ENCODE peak calls at places on chromosomes 4 and X, in nine cellular contexts. One of them, this sample, is unnamed.

GRCh38 chrX:2501246-2502102 is 698 bp upstream of the DHRSX start:
- DNase-seq in sigmoid colon: no peak
- DNase-seq in activated CD8-positive, alpha-beta T cell treated with anti-CD3 and anti-CD28 coated beads for 36 hours: no peak
- DNase-seq in IMR-90: no peak
- DNase-seq in dorsolateral prefrontal cortex: no peak
- DNase-seq in epithelial cell of esophagus: no peak
- DNase-seq in hepatocyte: no peak
- DNase-seq in tibial artery: no peak
- DNase-seq in cardiac muscle cell: no peak
- DNase-seq in this sample: peak

GRCh38 chrX:129737921-129738320 is 858 bp upstream of the XPNPEP2 start:
- DNase-seq in sigmoid colon: peak
- DNase-seq in activated CD8-positive, alpha-beta T cell treated with anti-CD3 and anti-CD28 coated beads for 36 hours: no peak
- DNase-seq in IMR-90: peak
- DNase-seq in dorsolateral prefrontal cortex: no peak
- DNase-seq in epithelial cell of esophagus: peak
- DNase-seq in hepatocyte: no peak
- DNase-seq in tibial artery: no peak
- DNase-seq in cardiac muscle cell: peak
- DNase-seq in this sample: no peak

GRCh38 chrX:152640039-152640818 is 2.5 kb downstream of the GABRQ start:
- DNase-seq in sigmoid colon: no peak
- DNase-seq in activated CD8-positive, alpha-beta T cell treated with anti-CD3 and anti-CD28 coated beads for 36 hours: no peak
- DNase-seq in IMR-90: peak
- DNase-seq in dorsolateral prefrontal cortex: no peak
- DNase-seq in epithelial cell of esophagus: peak
- DNase-seq in hepatocyte: peak
- DNase-seq in tibial artery: no peak
- DNase-seq in cardiac muscle cell: peak
- DNase-seq in this sample: no peak

GRCh38 chr4:143424276-143424675 is 87.6 kb downstream of the GAB1 start:
- DNase-seq in sigmoid colon: no peak
- DNase-seq in activated CD8-positive, alpha-beta T cell treated with anti-CD3 and anti-CD28 coated beads for 36 hours: no peak
- DNase-seq in IMR-90: peak
- DNase-seq in dorsolateral prefrontal cortex: no peak
- DNase-seq in epithelial cell of esophagus: no peak
- DNase-seq in hepatocyte: no peak
- DNase-seq in tibial artery: no peak
- DNase-seq in cardiac muscle cell: no peak
- DNase-seq in this sample: no peak

GRCh38 chr4:104524026-104524425 is 29.3 kb upstream of the CXXC4 start:
- DNase-seq in sigmoid colon: no peak
- DNase-seq in activated CD8-positive, alpha-beta T cell treated with anti-CD3 and anti-CD28 coated beads for 36 hours: no peak
- DNase-seq in IMR-90: no peak
- DNase-seq in dorsolateral prefrontal cortex: no peak
- DNase-seq in epithelial cell of esophagus: no peak
- DNase-seq in hepatocyte: no peak
- DNase-seq in tibial artery: no peak
- DNase-seq in cardiac muscle cell: no peak
- DNase-seq in this sample: no peak

GRCh38 chr4:47954245-47954644 is 39.9 kb upstream of the NFXL1 start:
- DNase-seq in sigmoid colon: no peak
- DNase-seq in activated CD8-positive, alpha-beta T cell treated with anti-CD3 and anti-CD28 coated beads for 36 hours: no peak
- DNase-seq in IMR-90: no peak
- DNase-seq in dorsolateral prefrontal cortex: no peak
- DNase-seq in epithelial cell of esophagus: no peak
- DNase-seq in hepatocyte: no peak
- DNase-seq in tibial artery: no peak
- DNase-seq in cardiac muscle cell: no peak
- DNase-seq in this sample: no peak

GRCh38 chrX:123736333-123736921 is 3.6 kb upstream of the THOC2 start:
- DNase-seq in sigmoid colon: no peak
- DNase-seq in activated CD8-positive, alpha-beta T cell treated with anti-CD3 and anti-CD28 coated beads for 36 hours: no peak
- DNase-seq in IMR-90: peak
- DNase-seq in dorsolateral prefrontal cortex: no peak
- DNase-seq in epithelial cell of esophagus: peak
- DNase-seq in hepatocyte: peak
- DNase-seq in tibial artery: no peak
- DNase-seq in cardiac muscle cell: peak
- DNase-seq in this sample: no peak

GRCh38 chr4:144644368-144645101 is 1.4 kb upstream of the HHIP start:
- DNase-seq in sigmoid colon: no peak
- DNase-seq in activated CD8-positive, alpha-beta T cell treated with anti-CD3 and anti-CD28 coated beads for 36 hours: no peak
- DNase-seq in IMR-90: no peak
- DNase-seq in dorsolateral prefrontal cortex: no peak
- DNase-seq in epithelial cell of esophagus: no peak
- DNase-seq in hepatocyte: no peak
- DNase-seq in tibial artery: no peak
- DNase-seq in cardiac muscle cell: no peak
- DNase-seq in this sample: no peak

GRCh38 chr4:176238819-176239218 is 30.2 kb downstream of the ASB5 start:
- DNase-seq in sigmoid colon: no peak
- DNase-seq in activated CD8-positive, alpha-beta T cell treated with anti-CD3 and anti-CD28 coated beads for 36 hours: no peak
- DNase-seq in IMR-90: peak
- DNase-seq in dorsolateral prefrontal cortex: no peak
- DNase-seq in epithelial cell of esophagus: peak
- DNase-seq in hepatocyte: no peak
- DNase-seq in tibial artery: no peak
- DNase-seq in cardiac muscle cell: no peak
- DNase-seq in this sample: no peak

GRCh38 chrX:139875831-139876230 is 57.0 kb downstream of the ATP11C start:
- DNase-seq in sigmoid colon: no peak
- DNase-seq in activated CD8-positive, alpha-beta T cell treated with anti-CD3 and anti-CD28 coated beads for 36 hours: no peak
- DNase-seq in IMR-90: no peak
- DNase-seq in dorsolateral prefrontal cortex: no peak
- DNase-seq in epithelial cell of esophagus: no peak
- DNase-seq in hepatocyte: no peak
- DNase-seq in tibial artery: no peak
- DNase-seq in cardiac muscle cell: peak
- DNase-seq in this sample: no peak

GRCh38 chr4:6372649-6373525 is 99.5 kb downstream of the PPP2R2C start:
- DNase-seq in sigmoid colon: no peak
- DNase-seq in activated CD8-positive, alpha-beta T cell treated with anti-CD3 and anti-CD28 coated beads for 36 hours: peak
- DNase-seq in IMR-90: peak
- DNase-seq in dorsolateral prefrontal cortex: peak
- DNase-seq in epithelial cell of esophagus: peak
- DNase-seq in hepatocyte: peak
- DNase-seq in tibial artery: no peak
- DNase-seq in cardiac muscle cell: peak
- DNase-seq in this sample: peak

GRCh38 chr4:126479709-126480108 is 1153.0 kb upstream of the INTU start:
- DNase-seq in sigmoid colon: no peak
- DNase-seq in activated CD8-positive, alpha-beta T cell treated with anti-CD3 and anti-CD28 coated beads for 36 hours: no peak
- DNase-seq in IMR-90: no peak
- DNase-seq in dorsolateral prefrontal cortex: no peak
- DNase-seq in epithelial cell of esophagus: no peak
- DNase-seq in hepatocyte: no peak
- DNase-seq in tibial artery: no peak
- DNase-seq in cardiac muscle cell: no peak
- DNase-seq in this sample: no peak
- TF ChIP-seq CTCF in sigmoid colon: no peak
- TF ChIP-seq CTCF in activated CD8-positive, alpha-beta T cell treated with anti-CD3 and anti-CD28 coated beads for 36 hours: no peak
- TF ChIP-seq CTCF in IMR-90: no peak
- TF ChIP-seq CTCF in dorsolateral prefrontal cortex: no peak
- TF ChIP-seq CTCF in epithelial cell of esophagus: no peak
- TF ChIP-seq CTCF in hepatocyte: no peak
- TF ChIP-seq CTCF in tibial artery: no peak
- TF ChIP-seq CTCF in cardiac muscle cell: no peak
- TF ChIP-seq CTCF in this sample: no peak

GRCh38 chr4:167014944-167015343 is 219.3 kb downstream of the SPOCK3 start:
- DNase-seq in sigmoid colon: no peak
- DNase-seq in activated CD8-positive, alpha-beta T cell treated with anti-CD3 and anti-CD28 coated beads for 36 hours: no peak
- DNase-seq in IMR-90: no peak
- DNase-seq in dorsolateral prefrontal cortex: no peak
- DNase-seq in epithelial cell of esophagus: no peak
- DNase-seq in hepatocyte: no peak
- DNase-seq in tibial artery: no peak
- DNase-seq in cardiac muscle cell: no peak
- DNase-seq in this sample: no peak

GRCh38 chr4:167025651-167026050 is 208.6 kb downstream of the SPOCK3 start:
- DNase-seq in sigmoid colon: no peak
- DNase-seq in activated CD8-positive, alpha-beta T cell treated with anti-CD3 and anti-CD28 coated beads for 36 hours: no peak
- DNase-seq in IMR-90: no peak
- DNase-seq in dorsolateral prefrontal cortex: no peak
- DNase-seq in epithelial cell of esophagus: peak
- DNase-seq in hepatocyte: peak
- DNase-seq in tibial artery: no peak
- DNase-seq in cardiac muscle cell: no peak
- DNase-seq in this sample: no peak

GRCh38 chr4:167021545-167022155 is 212.6 kb downstream of the SPOCK3 start:
- DNase-seq in sigmoid colon: peak
- DNase-seq in activated CD8-positive, alpha-beta T cell treated with anti-CD3 and anti-CD28 coated beads for 36 hours: peak
- DNase-seq in IMR-90: peak
- DNase-seq in dorsolateral prefrontal cortex: peak
- DNase-seq in epithelial cell of esophagus: peak
- DNase-seq in hepatocyte: peak
- DNase-seq in tibial artery: peak
- DNase-seq in cardiac muscle cell: peak
- DNase-seq in this sample: peak

GRCh38 chr4:167023359-167023925 is 210.9 kb downstream of the SPOCK3 start:
- DNase-seq in sigmoid colon: no peak
- DNase-seq in activated CD8-positive, alpha-beta T cell treated with anti-CD3 and anti-CD28 coated beads for 36 hours: no peak
- DNase-seq in IMR-90: no peak
- DNase-seq in dorsolateral prefrontal cortex: no peak
- DNase-seq in epithelial cell of esophagus: peak
- DNase-seq in hepatocyte: no peak
- DNase-seq in tibial artery: no peak
- DNase-seq in cardiac muscle cell: peak
- DNase-seq in this sample: no peak

DNA sequence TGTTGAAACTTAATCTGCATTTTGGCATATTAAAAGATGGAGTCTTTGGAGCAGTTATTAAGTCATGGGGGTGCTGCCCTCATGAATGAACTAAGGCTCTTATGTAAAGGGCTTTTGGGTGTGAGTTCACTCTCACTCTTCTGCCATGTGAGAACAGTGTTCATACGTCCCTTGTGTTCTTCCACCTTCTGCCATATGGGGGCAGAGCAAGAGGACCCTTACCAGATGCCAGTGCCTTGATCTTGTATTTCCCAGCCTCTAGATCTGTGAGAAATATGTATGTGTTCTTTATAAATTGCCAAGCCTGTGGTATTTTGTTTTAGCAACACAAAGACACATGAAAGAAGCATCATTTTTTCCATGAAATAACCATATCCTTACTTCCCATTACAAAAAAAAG is 213.9 kb downstream of the SPOCK3 start:
- DNase-seq in sigmoid colon: no peak
- DNase-seq in activated CD8-positive, alpha-beta T cell treated with anti-CD3 and anti-CD28 coated beads for 36 hours: peak
- DNase-seq in IMR-90: no peak
- DNase-seq in dorsolateral prefrontal cortex: no peak
- DNase-seq in epithelial cell of esophagus: peak
- DNase-seq in hepatocyte: peak
- DNase-seq in tibial artery: no peak
- DNase-seq in cardiac muscle cell: peak
- DNase-seq in this sample: no peak
- TF ChIP-seq CTCF in sigmoid colon: no peak
- TF ChIP-seq CTCF in activated CD8-positive, alpha-beta T cell treated with anti-CD3 and anti-CD28 coated beads for 36 hours: peak
- TF ChIP-seq CTCF in IMR-90: no peak
- TF ChIP-seq CTCF in dorsolateral prefrontal cortex: no peak
- TF ChIP-seq CTCF in epithelial cell of esophagus: peak
- TF ChIP-seq CTCF in hepatocyte: peak
- TF ChIP-seq CTCF in tibial artery: no peak
- TF ChIP-seq CTCF in cardiac muscle cell: peak
- TF ChIP-seq CTCF in this sample: peak

DNA sequence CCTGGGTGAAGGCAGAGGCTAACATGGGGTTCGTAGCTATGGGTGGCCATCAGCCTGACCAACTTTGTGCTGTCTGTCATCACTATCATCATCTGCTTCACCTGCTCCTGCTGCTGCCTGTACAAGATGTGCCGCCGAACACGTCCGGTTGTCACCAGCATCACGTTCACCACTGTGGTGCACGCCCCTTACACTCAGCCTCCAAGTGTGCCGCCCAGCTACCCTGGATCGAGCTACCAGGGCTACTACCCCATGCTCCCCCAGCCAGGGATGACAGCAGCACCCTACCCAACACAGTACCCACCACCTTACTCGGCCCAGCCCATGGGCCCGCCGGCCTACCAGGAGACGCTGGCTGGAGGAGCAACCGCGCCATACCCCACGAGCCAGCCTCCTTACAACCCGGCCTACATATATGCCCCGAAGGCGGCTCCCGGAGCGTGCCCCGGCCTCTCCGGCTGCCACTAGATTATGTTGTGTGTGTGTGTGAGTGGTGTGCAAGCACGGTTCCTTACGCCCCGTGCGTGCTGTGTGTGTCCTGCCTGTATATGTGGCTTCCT is 238.1 kb upstream of the ZCCHC13 start:
- DNase-seq in sigmoid colon: no peak
- DNase-seq in activated CD8-positive, alpha-beta T cell treated with anti-CD3 and anti-CD28 coated beads for 36 hours: no peak
- DNase-seq in IMR-90: no peak
- DNase-seq in dorsolateral prefrontal cortex: no peak
- DNase-seq in epithelial cell of esophagus: no peak
- DNase-seq in hepatocyte: no peak
- DNase-seq in tibial artery: no peak
- DNase-seq in cardiac muscle cell: no peak
- DNase-seq in this sample: no peak
- TF ChIP-seq CTCF in sigmoid colon: no peak
- TF ChIP-seq CTCF in activated CD8-positive, alpha-beta T cell treated with anti-CD3 and anti-CD28 coated beads for 36 hours: no peak
- TF ChIP-seq CTCF in IMR-90: no peak
- TF ChIP-seq CTCF in dorsolateral prefrontal cortex: no peak
- TF ChIP-seq CTCF in epithelial cell of esophagus: no peak
- TF ChIP-seq CTCF in hepatocyte: no peak
- TF ChIP-seq CTCF in tibial artery: no peak
- TF ChIP-seq CTCF in cardiac muscle cell: no peak
- TF ChIP-seq CTCF in this sample: no peak

GRCh38 chrX:115939070-115939469 is 231.5 kb upstream of the AGTR2 start:
- DNase-seq in sigmoid colon: no peak
- DNase-seq in activated CD8-positive, alpha-beta T cell treated with anti-CD3 and anti-CD28 coated beads for 36 hours: no peak
- DNase-seq in IMR-90: no peak
- DNase-seq in dorsolateral prefrontal cortex: no peak
- DNase-seq in epithelial cell of esophagus: no peak
- DNase-seq in hepatocyte: no peak
- DNase-seq in tibial artery: no peak
- DNase-seq in cardiac muscle cell: no peak
- DNase-seq in this sample: peak

GRCh38 chrX:115940888-115941332 is 229.6 kb upstream of the AGTR2 start:
- DNase-seq in sigmoid colon: peak
- DNase-seq in activated CD8-positive, alpha-beta T cell treated with anti-CD3 and anti-CD28 coated beads for 36 hours: peak
- DNase-seq in IMR-90: peak
- DNase-seq in dorsolateral prefrontal cortex: peak
- DNase-seq in epithelial cell of esophagus: peak
- DNase-seq in hepatocyte: no peak
- DNase-seq in tibial artery: peak
- DNase-seq in cardiac muscle cell: peak
- DNase-seq in this sample: peak

GRCh38 chrX:115941388-115941787 is 229.2 kb upstream of the AGTR2 start:
- DNase-seq in sigmoid colon: no peak
- DNase-seq in activated CD8-positive, alpha-beta T cell treated with anti-CD3 and anti-CD28 coated beads for 36 hours: no peak
- DNase-seq in IMR-90: no peak
- DNase-seq in dorsolateral prefrontal cortex: no peak
- DNase-seq in epithelial cell of esophagus: no peak
- DNase-seq in hepatocyte: no peak
- DNase-seq in tibial artery: no peak
- DNase-seq in cardiac muscle cell: no peak
- DNase-seq in this sample: no peak

GRCh38 chrX:115939636-115940160 is 230.8 kb upstream of the AGTR2 start:
- DNase-seq in sigmoid colon: no peak
- DNase-seq in activated CD8-positive, alpha-beta T cell treated with anti-CD3 and anti-CD28 coated beads for 36 hours: no peak
- DNase-seq in IMR-90: no peak
- DNase-seq in dorsolateral prefrontal cortex: no peak
- DNase-seq in epithelial cell of esophagus: no peak
- DNase-seq in hepatocyte: no peak
- DNase-seq in tibial artery: no peak
- DNase-seq in cardiac muscle cell: no peak
- DNase-seq in this sample: peak

GRCh38 chrX:115940348-115940747 is 230.2 kb upstream of the AGTR2 start:
- DNase-seq in sigmoid colon: no peak
- DNase-seq in activated CD8-positive, alpha-beta T cell treated with anti-CD3 and anti-CD28 coated beads for 36 hours: no peak
- DNase-seq in IMR-90: no peak
- DNase-seq in dorsolateral prefrontal cortex: no peak
- DNase-seq in epithelial cell of esophagus: no peak
- DNase-seq in hepatocyte: no peak
- DNase-seq in tibial artery: no peak
- DNase-seq in cardiac muscle cell: no peak
- DNase-seq in this sample: peak
- TF ChIP-seq CTCF in sigmoid colon: no peak
- TF ChIP-seq CTCF in activated CD8-positive, alpha-beta T cell treated with anti-CD3 and anti-CD28 coated beads for 36 hours: no peak
- TF ChIP-seq CTCF in IMR-90: no peak
- TF ChIP-seq CTCF in dorsolateral prefrontal cortex: no peak
- TF ChIP-seq CTCF in epithelial cell of esophagus: no peak
- TF ChIP-seq CTCF in hepatocyte: no peak
- TF ChIP-seq CTCF in tibial artery: no peak
- TF ChIP-seq CTCF in cardiac muscle cell: no peak
- TF ChIP-seq CTCF in this sample: no peak

This sample was measured in GM13976.